ENCODE peak calls at places on chromosomes 13 and 19, in four cellular contexts. C is ascending aorta, F is cardiac muscle cell, H is SK-N-SH. A is an unnamed sample.

GRCh38 chr13:114149774-114150740 is 17.6 kb upstream of the RASA3 start:
- DNase-seq in C (no peak), F (no peak), H (no peak), A (peak; percentile 31)

GRCh38 chr19:44007473-44007872 is 4.7 kb downstream of the ZNF230 start:
- DNase-seq in C (no peak), F (no peak), H (no peak), A (no peak)

GRCh38 chr19:15072930-15073647 is 8.9 kb upstream of the OR1I1 start:
- DNase-seq in C (no peak), F (no peak), H (no peak), A (peak; percentile 23)

GRCh38 chr19:44869728-44870470 is 21.2 kb upstream of the TOMM40 start:
- DNase-seq in C (peak; percentile 81), F (no peak), H (no peak), A (no peak)

GRCh38 chr13:34201050-34201913 is 383.3 kb downstream of the RFC3 start:
- DNase-seq in C (no peak), F (no peak), H (no peak), A (no peak)

GRCh38 chr19:10009714-10010224 is 535 bp downstream of the COL5A3 start:
- DNase-seq in C (no peak), F (no peak), H (no peak), A (no peak)

GRCh38 chr19:15937771-15938170 is 3.4 kb upstream of the CYP4F11 start:
- DNase-seq in C (no peak), F (no peak), H (no peak), A (no peak)

GRCh38 chr13:29917573-29918091 is 67.2 kb upstream of the UBL3 start:
- DNase-seq in C (no peak), F (no peak), H (no peak), A (no peak)

GRCh38 chr13:50592412-50593145 is 250.9 kb downstream of the DLEU7 start:
- DNase-seq in C (no peak), F (no peak), H (no peak), A (no peak)
- H3K4me3 ChIP-seq in C (no peak overlapping the region), F (no peak overlapping the region), H (no peak overlapping the region), A (no peak overlapping the region)

GRCh38 chr19:53882391-53883050 is 524 bp downstream of the PRKCG start:
- DNase-seq in C (no peak), F (no peak), H (no peak), A (peak; percentile 52)
- H3K27me3 ChIP-seq in C (peaks cover 21% of the 10 kb centered on the region), F (peaks cover 36% of the 10 kb centered on the region), H (peaks cover 36% of the 10 kb centered on the region), A (peaks cover 26% of the 10 kb centered on the region)

DNA sequence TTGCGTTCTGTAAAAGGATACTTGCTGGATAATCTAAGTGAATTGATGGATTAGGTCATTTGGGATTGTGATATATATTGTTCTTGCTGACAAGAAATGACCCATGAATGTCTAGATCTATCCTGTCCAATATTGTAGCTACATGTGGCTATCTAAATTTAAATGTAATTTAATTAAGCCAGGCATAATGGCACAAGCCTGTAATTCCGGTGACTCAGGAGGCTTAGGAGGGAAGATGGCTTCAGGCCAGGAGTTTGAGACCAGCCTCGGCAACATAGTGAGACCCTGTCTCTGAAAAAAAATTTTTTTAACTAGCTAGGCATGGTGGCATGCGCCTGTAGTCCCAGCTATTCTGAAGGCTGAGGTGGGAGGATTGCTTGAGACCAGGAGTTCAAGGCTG is 39.3 kb upstream of the AKAP11 start:
- DNase-seq in C (no peak), F (no peak), H (no peak), A (no peak)
- H3K4me3 ChIP-seq in C (no peak overlapping the region), F (no peak overlapping the region), H (no peak overlapping the region), A (no peak overlapping the region)

GRCh38 chr19:33777753-33778088 is 18.9 kb upstream of the KCTD15 start:
- DNase-seq in C (no peak), F (no peak), H (no peak), A (no peak)
- H3K27me3 ChIP-seq in C (no peaks in the 10 kb centered on the region), F (peaks cover 12% of the 10 kb centered on the region), H (no peaks in the 10 kb centered on the region), A (no peaks in the 10 kb centered on the region)

GRCh38 chr19:32828643-32829344 is 40.8 kb downstream of the SLC7A9 start:
- DNase-seq in C (no peak), F (no peak), H (no peak), A (no peak)
- H3K4me3 ChIP-seq in C (no peak overlapping the region), F (no peak overlapping the region), H (no peak overlapping the region), A (no peak overlapping the region)

GRCh38 chr13:20160346-20161274 is at the start of gene GJA3:
- DNase-seq in C (no peak), F (peak; percentile 86), H (peak; percentile 62), A (peak; percentile 92)

GRCh38 chr13:20161951-20162300 is 1.1 kb upstream of the GJA3 start:
- DNase-seq in C (no peak), F (no peak), H (no peak), A (no peak)

GRCh38 chr13:20159646-20160345 is 1.1 kb downstream of the GJA3 start:
- DNase-seq in C (no peak), F (peak; percentile 65), H (no peak), A (no peak)

GRCh38 chr13:20157387-20157786 is 3.5 kb downstream of the GJA3 start:
- DNase-seq in C (no peak), F (no peak), H (no peak), A (no peak)

DNA sequence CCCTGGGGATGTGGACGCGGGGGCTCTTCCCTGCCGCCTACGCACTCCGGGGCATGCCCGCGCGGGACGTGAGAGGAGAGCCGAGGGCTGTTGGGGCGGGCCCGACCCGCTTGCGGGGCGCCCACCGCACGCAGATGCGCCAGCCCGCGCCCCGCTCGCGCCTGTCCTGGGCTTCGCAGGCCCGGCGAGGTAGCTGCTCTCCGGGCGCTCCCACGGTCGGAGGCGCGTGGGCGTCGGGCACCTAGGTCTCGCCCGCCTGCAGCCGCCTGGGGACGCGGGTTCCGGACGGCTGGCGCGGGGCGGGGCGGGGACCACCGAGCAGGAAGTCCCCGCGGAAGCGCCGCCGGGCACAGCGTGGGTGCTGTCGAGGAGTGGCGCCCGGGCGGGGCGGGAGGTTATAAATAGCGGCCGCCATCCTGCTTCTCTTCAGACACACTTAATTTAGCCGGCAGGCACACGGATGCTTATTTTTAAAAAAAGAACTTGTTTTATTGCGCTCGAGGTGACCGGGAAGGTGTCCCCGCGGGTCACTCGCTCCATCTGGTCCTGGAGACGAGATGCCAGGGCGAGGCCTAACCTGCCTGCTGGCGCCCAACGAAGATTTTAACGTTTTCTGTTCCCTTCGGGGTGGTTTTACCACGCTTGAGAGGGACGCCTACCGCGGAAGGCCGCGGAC is 561 bp upstream of the GJA3 start:
- DNase-seq in C (no peak), F (peak; percentile 82), H (peak; percentile 43), A (peak; percentile 69)
- H3K27me3 ChIP-seq in C (peaks cover 33% of the 10 kb centered on the region), F (peaks cover 3% of the 10 kb centered on the region), H (peaks cover 84% of the 10 kb centered on the region), A (peaks cover 52% of the 10 kb centered on the region)

DNA sequence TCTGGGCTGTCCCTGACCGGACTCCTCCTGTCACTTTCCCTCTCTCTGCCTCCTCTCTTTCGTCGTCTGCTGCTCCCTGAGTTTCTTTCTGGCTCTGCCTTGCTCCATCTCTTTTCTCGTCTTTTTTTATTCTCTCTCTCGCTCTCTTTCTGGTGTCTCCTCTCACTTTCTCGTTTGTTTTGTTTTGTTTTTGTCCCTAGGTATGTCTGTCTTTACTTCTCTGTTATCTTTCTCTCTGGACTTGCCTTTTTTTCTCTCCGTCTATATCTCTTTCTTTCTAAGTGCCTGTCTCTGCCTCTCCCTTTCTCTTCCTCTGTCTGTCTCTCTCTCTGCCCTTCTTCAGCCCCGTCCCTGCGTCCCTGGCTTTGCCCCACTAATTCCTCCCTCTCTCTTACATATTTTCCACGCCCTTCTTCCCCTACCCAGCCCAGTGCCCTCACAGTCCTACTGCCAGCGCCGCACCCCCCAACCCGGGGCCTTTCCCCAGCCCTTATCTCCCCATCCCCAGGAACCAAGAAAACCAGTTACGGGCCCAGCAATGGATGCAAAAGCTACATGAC is 48.1 kb upstream of the SHKBP1 start:
- DNase-seq in C (no peak), F (no peak), H (no peak), A (no peak)
- H3K4me3 ChIP-seq in C (no peak overlapping the region), F (no peak overlapping the region), H (peak overlapping the region; percentile 60), A (no peak overlapping the region)

A was measured in H7.